ENCODE peak calls at places on chromosome 5, in four cellular contexts. F is mesenteric fat pad, L is GM10248, T is adipocyte. I is an unnamed sample.

GRCh38 chr5:65760504-65761275 is 38.7 kb downstream of the NLN start:
- DNase-seq in F (no peak), L (peak; percentile 34), T (no peak), I (no peak)

GRCh38 chr5:116813906-116814305 is 239.3 kb upstream of the SEMA6A start:
- DNase-seq in F (no peak), L (no peak), T (no peak), I (no peak)

GRCh38 chr5:133801955-133802751 is 166.3 kb downstream of the C5orf15 start:
- DNase-seq in F (no peak), L (no peak), T (peak; percentile 40), I (peak; percentile 67)

GRCh38 chr5:148687427-148687826 is 33.1 kb upstream of the HTR4 start:
- DNase-seq in F (no peak), L (no peak), T (no peak), I (no peak)

GRCh38 chr5:3321923-3322322 is 273.7 kb upstream of the IRX1 start:
- DNase-seq in F (peak; percentile 67), L (no peak), T (no peak), I (no peak)

GRCh38 chr5:135559342-135559741 is 19.4 kb downstream of the CXCL14 start:
- DNase-seq in F (no peak), L (no peak), T (no peak), I (no peak)

GRCh38 chr5:56064984-56065383 is 70.2 kb upstream of the IL6ST start:
- DNase-seq in F (no peak), L (no peak), T (no peak), I (no peak)

GRCh38 chr5:61817472-61818326 is 485.6 kb downstream of the ZSWIM6 start:
- DNase-seq in F (no peak), L (no peak), T (peak; percentile 83), I (peak; percentile 53)

GRCh38 chr5:150374651-150375050 is 17.2 kb downstream of the TCOF1 start:
- DNase-seq in F (no peak), L (no peak), T (no peak), I (no peak)

GRCh38 chr5:40401965-40402364 is 277.8 kb upstream of the PTGER4 start:
- DNase-seq in F (no peak), L (no peak), T (peak; percentile 48), I (no peak)